ENCODE peak calls at places on chromosome 3, in five cellular contexts. F is mesenchymal stem cell, U is neuronal stem cell, V is H9, X is H1. Z is an unnamed sample.

GRCh38 chr3:156628095-156628690 is 46.2 kb upstream of the TIPARP start:
- DNase-seq in F (no peak), U (no peak), V (no peak), X (no peak), Z (peak)

GRCh38 chr3:99674086-99674789 is 35.8 kb downstream of the COL8A1 start:
- DNase-seq in F (no peak), U (no peak), V (no peak), X (no peak), Z (peak)

GRCh38 chr3:24829632-24830229 is 335.1 kb upstream of the THRB start:
- DNase-seq in F (peak), U (peak), V (peak), X (no peak), Z (peak)

GRCh38 chr3:18559323-18559972 is 134.3 kb upstream of the SATB1 start:
- DNase-seq in F (peak), U (peak), V (peak), X (peak), Z (peak)

GRCh38 chr3:138097192-138097829 is 18.1 kb downstream of the DZIP1L start:
- DNase-seq in F (no peak), U (no peak), V (peak), X (no peak), Z (no peak)

GRCh38 chr3:133882986-133883586 is 12.6 kb downstream of the RAB6B start:
- DNase-seq in F (no peak), U (no peak), V (no peak), X (no peak), Z (no peak)

GRCh38 chr3:177525987-177526712 is 328.9 kb upstream of the TBL1XR1 start:
- DNase-seq in F (no peak), U (no peak), V (no peak), X (no peak), Z (no peak)

GRCh38 chr3:136186330-136186729 is 9.8 kb downstream of the MSL2 start:
- DNase-seq in F (no peak), U (no peak), V (no peak), X (no peak), Z (no peak)

GRCh38 chr3:89521328-89521727 is 413.9 kb downstream of the EPHA3 start:
- DNase-seq in F (peak), U (no peak), V (no peak), X (no peak), Z (no peak)

GRCh38 chr3:117036259-117036799 is 326.8 kb downstream of the TUSC7 start:
- DNase-seq in F (peak), U (no peak), V (no peak), X (no peak), Z (peak)

GRCh38 chr3:39592306-39592705 is 124.8 kb downstream of the MOBP start:
- DNase-seq in F (no peak), U (no peak), V (no peak), X (no peak), Z (peak)

GRCh38 chr3:131038326-131038725 is 11.6 kb downstream of the NEK11 start:
- DNase-seq in F (no peak), U (no peak), V (no peak), X (no peak), Z (no peak)

GRCh38 chr3:158104346-158105020 is 1.7 kb downstream of the SHOX2 start:
- DNase-seq in F (peak), U (no peak), V (no peak), X (no peak), Z (peak)
- H3K4me2 ChIP-seq in F (peak), U (no peak), V (peak), X (peak), Z (no peak)

DNA sequence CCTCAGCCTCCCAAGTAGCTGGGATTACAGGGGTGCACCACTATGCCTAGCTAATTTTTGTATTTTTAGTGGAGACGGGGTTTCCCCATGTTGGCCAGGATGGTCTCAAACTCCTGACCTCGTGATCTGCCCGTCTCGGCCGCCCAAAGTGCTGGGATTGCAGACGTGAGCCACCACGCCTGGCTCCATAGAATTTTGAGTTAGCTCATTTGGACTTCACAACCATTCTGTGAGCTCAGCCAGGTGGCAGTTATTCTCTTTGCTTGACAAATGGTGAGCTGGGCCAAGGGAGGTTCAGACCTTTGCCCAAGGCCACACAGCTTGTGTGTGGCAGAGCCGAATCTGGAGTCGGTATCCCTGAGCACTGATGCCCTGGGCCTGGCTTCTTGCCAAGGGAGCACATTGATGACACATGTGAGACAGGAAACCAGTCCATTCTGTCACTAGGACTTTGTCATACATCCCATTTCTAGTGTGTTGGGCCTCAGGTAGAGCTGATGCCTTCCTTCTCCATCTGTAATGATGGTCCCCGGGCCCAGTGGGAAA is 17.6 kb downstream of the PODXL2 start:
- DNase-seq in F (no peak), U (no peak), V (no peak), X (no peak), Z (no peak)
- H2BK12ac ChIP-seq in F (no peak), U (no peak), V (no peak), X (no peak), Z (no peak)

GRCh38 chr3:169846458-169847193 is 23.1 kb downstream of the LRRC31 start:
- DNase-seq in F (peak), U (no peak), V (no peak), X (no peak), Z (no peak)
- H3K23ac ChIP-seq in F (no peak), U (no peak), V (no peak), X (no peak), Z (no peak)

DNA sequence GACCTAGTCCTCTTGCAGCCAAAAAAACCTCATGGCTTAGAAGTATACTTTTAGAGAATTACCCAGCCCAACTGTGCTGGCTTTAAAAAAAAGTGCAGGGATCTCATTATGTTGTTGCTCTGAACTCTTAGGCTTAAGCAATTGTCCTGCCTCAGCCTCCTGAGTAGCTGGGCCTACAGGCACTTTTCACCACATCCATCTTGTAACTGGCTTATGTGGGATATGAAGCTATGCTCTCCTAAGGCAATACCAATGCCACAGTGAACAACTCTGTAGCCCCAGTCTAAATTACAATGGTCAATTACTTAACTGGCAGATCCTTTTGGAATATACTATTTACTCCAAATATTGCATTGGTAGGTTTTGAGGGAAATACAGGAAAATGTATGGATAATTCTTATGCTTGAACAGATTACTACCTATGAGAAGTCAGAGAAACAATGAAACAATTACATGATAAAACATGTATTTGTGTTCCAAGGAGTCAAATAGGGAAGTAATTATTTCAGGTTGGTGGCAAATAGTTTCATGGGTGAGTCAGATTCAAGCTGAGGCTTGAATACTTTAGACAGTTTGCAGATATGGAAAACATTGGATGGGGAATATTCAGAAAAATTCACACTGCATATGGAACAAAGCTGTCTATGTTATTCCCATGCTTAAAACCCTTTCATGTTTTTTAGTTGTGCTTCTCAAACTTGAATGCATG is 34.6 kb upstream of the GPR149 start:
- DNase-seq in F (no peak), U (no peak), V (no peak), X (no peak), Z (no peak)
- H3K4me2 ChIP-seq in F (no peak), U (no peak), V (no peak), X (no peak), Z (no peak)

GRCh38 chr3:189099505-189100290 is 72.1 kb upstream of the TPRG1 start:
- DNase-seq in F (no peak), U (no peak), V (no peak), X (no peak), Z (no peak)
- H2BK12ac ChIP-seq in F (no peak), U (no peak), V (no peak), X (no peak), Z (peak)

GRCh38 chr3:55162031-55162784 is 234.3 kb upstream of the LRTM1 start:
- DNase-seq in F (peak), U (no peak), V (no peak), X (no peak), Z (no peak)

GRCh38 chr3:55164191-55164590 is 236.3 kb upstream of the LRTM1 start:
- DNase-seq in F (peak), U (no peak), V (no peak), X (no peak), Z (no peak)

GRCh38 chr3:55165278-55165677 is 237.4 kb upstream of the LRTM1 start:
- DNase-seq in F (peak), U (no peak), V (no peak), X (no peak), Z (no peak)

GRCh38 chr3:55164876-55165275 is 237.0 kb upstream of the LRTM1 start:
- DNase-seq in F (peak), U (no peak), V (no peak), X (no peak), Z (no peak)

GRCh38 chr3:55163421-55163820 is 235.6 kb upstream of the LRTM1 start:
- DNase-seq in F (no peak), U (no peak), V (no peak), X (no peak), Z (no peak)
- H3K23ac ChIP-seq in F (no peak), U (no peak), V (no peak), X (no peak), Z (no peak)

GRCh38 chr3:129892857-129893615 is 475 bp downstream of the TMCC1 start:
- DNase-seq in F (peak), U (peak), V (peak), X (no peak), Z (peak)

GRCh38 chr3:129892486-129892856 is 1.0 kb downstream of the TMCC1 start:
- DNase-seq in F (no peak), U (no peak), V (no peak), X (no peak), Z (peak)

GRCh38 chr3:129888739-129889138 is 4.8 kb downstream of the TMCC1 start:
- DNase-seq in F (peak), U (no peak), V (no peak), X (no peak), Z (peak)

GRCh38 chr3:129890125-129890524 is 3.4 kb downstream of the TMCC1 start:
- DNase-seq in F (no peak), U (no peak), V (no peak), X (no peak), Z (no peak)

GRCh38 chr3:129890891-129891290 is 2.6 kb downstream of the TMCC1 start:
- DNase-seq in F (no peak), U (no peak), V (no peak), X (no peak), Z (no peak)
- H3K4me2 ChIP-seq in F (no peak), U (no peak), V (no peak), X (peak), Z (no peak)

GRCh38 chr3:129503387-129504010 is 24.9 kb upstream of the RHO start:
- DNase-seq in F (peak), U (no peak), V (no peak), X (no peak), Z (no peak)

GRCh38 chr3:129504471-129505100 is 23.9 kb upstream of the RHO start:
- DNase-seq in F (no peak), U (no peak), V (no peak), X (no peak), Z (no peak)

GRCh38 chr3:129502641-129503386 is 25.6 kb upstream of the RHO start:
- DNase-seq in F (no peak), U (no peak), V (no peak), X (no peak), Z (no peak)

GRCh38 chr3:129501630-129502029 is 26.8 kb upstream of the RHO start:
- DNase-seq in F (no peak), U (no peak), V (no peak), X (no peak), Z (no peak)

GRCh38 chr3:129500334-129500658 is 28.1 kb upstream of the RHO start:
- DNase-seq in F (no peak), U (no peak), V (no peak), X (no peak), Z (no peak)
- H2BK12ac ChIP-seq in F (no peak), U (no peak), V (no peak), X (no peak), Z (no peak)